ENCODE peak calls at places on chromosome X, in nine cellular contexts. O is Ammon's horn, Q is NCI-H1092, D is right atrium auricular region, L is retinal pigment epithelial cell, I is NCI-H1105, A is mucosa of descending colon, J is mesendoderm, U is B cell. K is an unnamed sample.

GRCh38 chrX:48460031-48460430 is 10.0 kb downstream of the SLC38A5 start:
- DNase-seq in J (no peak), O (no peak), U (no peak), I (no peak), Q (no peak), A (no peak), L (no peak), D (peak), K (no peak)

GRCh38 chrX:7435822-7436221 is 287.9 kb upstream of the PUDP start:
- DNase-seq in D (no peak), A (no peak), I (no peak), L (no peak), J (no peak), Q (no peak), O (no peak), U (no peak), K (no peak)

GRCh38 chrX:9928083-9928482 is 39.1 kb upstream of the CLDN34 start:
- DNase-seq in Q (peak), O (peak), A (no peak), J (peak), D (no peak), L (no peak), I (peak), U (no peak), K (no peak)

GRCh38 chrX:131262738-131263679 is 26.1 kb downstream of the IGSF1 start:
- DNase-seq in L (no peak), Q (no peak), A (peak), D (no peak), O (no peak), I (no peak), J (peak), U (no peak), K (no peak)

GRCh38 chrX:17456526-17456925 is 81.5 kb downstream of the NHS start:
- DNase-seq in L (no peak), D (no peak), J (no peak), U (no peak), I (peak), A (no peak), O (peak), Q (peak), K (no peak)

GRCh38 chrX:153476628-153477027 is 6.3 kb upstream of the HAUS7 start:
- DNase-seq in J (no peak), Q (no peak), A (no peak), U (no peak), O (no peak), D (no peak), I (no peak), L (no peak), K (no peak)

GRCh38 chrX:40543661-40544328 is 37.0 kb upstream of the ATP6AP2 start:
- DNase-seq in D (no peak), O (peak), J (peak), Q (peak), A (no peak), U (peak), L (peak), I (peak), K (no peak)

GRCh38 chrX:149830192-149830873 is 48.6 kb downstream of the MAGEA9 start:
- DNase-seq in U (no peak), I (no peak), O (no peak), Q (no peak), D (no peak), A (no peak), L (no peak), J (peak), K (no peak)

K was measured in osteocyte.